ENCODE peak calls at places on chromosomes 2 and 18, in four cellular contexts. S, K, O and F are unnamed samples.

GRCh38 chr2:119024152-119024551 is 82.2 kb downstream of the MARCO start:
- DNase-seq in S (no peak), K (no peak), O (no peak), F (no peak)

GRCh38 chr18:5452943-5453342 is 90.9 kb downstream of the EPB41L3 start:
- DNase-seq in S (no peak), O (peak; percentile 17), K (no peak), F (no peak)

GRCh38 chr2:77768508-77768907 is 246.3 kb upstream of the LRRTM4 start:
- DNase-seq in K (no peak), O (no peak), S (no peak), F (no peak)

GRCh38 chr2:43430489-43430888 is 165.3 kb downstream of the THADA start:
- DNase-seq in K (no peak), S (no peak), O (no peak), F (no peak)

GRCh38 chr2:168944065-168944464 is 43.0 kb downstream of the G6PC2 start:
- DNase-seq in K (no peak), O (no peak), S (no peak), F (no peak)

GRCh38 chr2:226087051-226087450 is 687.5 kb downstream of the NYAP2 start:
- DNase-seq in S (no peak), K (peak; percentile 22), O (no peak), F (no peak)

GRCh38 chr18:63297678-63298392 is 21.7 kb downstream of the BCL2 start:
- DNase-seq in K (no peak), O (peak; percentile 61), S (no peak), F (no peak)

GRCh38 chr18:78621141-78621540 is 358.5 kb upstream of the SALL3 start:
- DNase-seq in O (no peak), K (no peak), S (no peak), F (no peak)

GRCh38 chr18:74682141-74682997 is 84.7 kb downstream of the ZNF407 start:
- DNase-seq in S (no peak), O (no peak), K (no peak), F (no peak)

GRCh38 chr2:195677884-195678283 is 20.9 kb downstream of the SLC39A10 start:
- DNase-seq in O (peak; percentile 5), S (no peak), K (no peak), F (no peak)

GRCh38 chr2:138974651-138975050 is 194.5 kb upstream of the NXPH2 start:
- DNase-seq in K (no peak), O (peak; percentile 63), S (no peak), F (no peak)

GRCh38 chr2:119422521-119422920 is 9.1 kb upstream of the TMEM37 start:
- DNase-seq in K (no peak), S (no peak), O (no peak), F (no peak)

GRCh38 chr2:51263921-51264320 is 232.0 kb upstream of the NRXN1 start:
- DNase-seq in S (no peak), O (no peak), K (no peak), F (no peak)

GRCh38 chr2:142642654-142643053 is 234.8 kb upstream of the KYNU start:
- DNase-seq in K (no peak), S (no peak), O (no peak), F (no peak)

GRCh38 chr18:51192026-51192425 is 5.5 kb downstream of the MEX3C start:
- DNase-seq in K (no peak), S (no peak), O (no peak), F (no peak)

GRCh38 chr18:24436939-24437338 is 10.5 kb downstream of the IMPACT start:
- DNase-seq in S (no peak), K (no peak), O (no peak), F (no peak)

GRCh38 chr2:132448771-132449170 is 32.2 kb downstream of the GPR39 start:
- DNase-seq in O (peak; percentile 42), S (no peak), K (no peak), F (no peak)

GRCh38 chr2:219521066-219521880 is 7.0 kb downstream of the ASIC4 start:
- DNase-seq in O (peak; percentile 56), K (no peak), S (no peak), F (no peak)

GRCh38 chr2:177403822-177404221 is 11.2 kb downstream of the AGPS start:
- DNase-seq in S (no peak), O (no peak), K (no peak), F (no peak)

GRCh38 chr2:213818436-213818835 is 534.2 kb downstream of the SPAG16 start:
- DNase-seq in O (no peak), S (no peak), K (no peak), F (no peak)

GRCh38 chr2:98472961-98473746 is 28.5 kb downstream of the INPP4A start:
- DNase-seq in S (peak; percentile 31), K (no peak), O (no peak), F (no peak)

GRCh38 chr2:197707316-197708213 is 2.4 kb downstream of the MARS2 start:
- DNase-seq in O (peak; percentile 57), K (no peak), S (no peak), F (no peak)

GRCh38 chr2:110948027-110948687 is 172.6 kb upstream of the BCL2L11 start:
- DNase-seq in S (no peak), O (no peak), K (no peak), F (no peak)

GRCh38 chr2:121287146-121287798 is 2.3 kb upstream of the TFCP2L1 start:
- DNase-seq in S (no peak), O (no peak), K (no peak), F (no peak)

GRCh38 chr2:176584333-176584732 is 315.1 kb downstream of the MTX2 start:
- DNase-seq in K (no peak), O (peak; percentile 98), S (no peak), F (no peak)

GRCh38 chr18:54787616-54788015 is 40.7 kb upstream of the RAB27B start:
- DNase-seq in O (no peak), S (no peak), K (no peak), F (no peak)

GRCh38 chr18:44852818-44853217 is 172.1 kb downstream of the SETBP1 start:
- DNase-seq in S (no peak), O (peak; percentile 17), K (no peak), F (no peak)

GRCh38 chr2:75375646-75376582 is 176.6 kb upstream of the TACR1 start:
- DNase-seq in K (no peak), O (no peak), S (no peak), F (no peak)

GRCh38 chr18:57915848-57916596 is 112.9 kb upstream of the ATP8B1 start:
- DNase-seq in S (no peak), O (no peak), K (no peak), F (no peak)

GRCh38 chr18:1466035-1466434 is 561.4 kb downstream of the ADCYAP1 start:
- DNase-seq in O (no peak), S (no peak), K (no peak), F (no peak)

GRCh38 chr18:80200932-80201672 is 46.2 kb downstream of the PARD6G start:
- DNase-seq in K (no peak), O (no peak), S (no peak), F (no peak)